ENCODE peak calls at places on chromosomes 12 and 14, in nine cellular contexts. One of them, this sample, is unnamed.

GRCh38 chr12:11209098-11209497 is 22.4 kb upstream of the TAS2R42 start:
- DNase-seq in stimulated activated CD8-positive, alpha-beta memory T cell treated with anti-CD3 and anti-CD28 coated beads, Interleukin-7, amount 100 ng/mL, for 48 hours: no peak
- DNase-seq in left cardiac atrium: no peak
- DNase-seq in choroid plexus epithelial cell: no peak
- DNase-seq in NT2/D1: peak
- DNase-seq in effector memory CD4-positive, alpha-beta T cell: no peak
- DNase-seq in right lobe of liver: no peak
- DNase-seq in SK-N-SH: no peak
- DNase-seq in right atrium auricular region: no peak
- DNase-seq in this sample: no peak

GRCh38 chr12:103495783-103496456 is at the start of gene C12orf42:
- DNase-seq in right lobe of liver: peak
- DNase-seq in stimulated activated CD8-positive, alpha-beta memory T cell treated with anti-CD3 and anti-CD28 coated beads, Interleukin-7, amount 100 ng/mL, for 48 hours: peak
- DNase-seq in left cardiac atrium: no peak
- DNase-seq in choroid plexus epithelial cell: peak
- DNase-seq in right atrium auricular region: no peak
- DNase-seq in effector memory CD4-positive, alpha-beta T cell: no peak
- DNase-seq in SK-N-SH: peak
- DNase-seq in NT2/D1: peak
- DNase-seq in this sample: peak

GRCh38 chr14:104937694-104938365 is 13.2 kb downstream of the PLD4 start:
- DNase-seq in NT2/D1: no peak
- DNase-seq in SK-N-SH: no peak
- DNase-seq in left cardiac atrium: no peak
- DNase-seq in right lobe of liver: no peak
- DNase-seq in choroid plexus epithelial cell: no peak
- DNase-seq in effector memory CD4-positive, alpha-beta T cell: no peak
- DNase-seq in stimulated activated CD8-positive, alpha-beta memory T cell treated with anti-CD3 and anti-CD28 coated beads, Interleukin-7, amount 100 ng/mL, for 48 hours: no peak
- DNase-seq in right atrium auricular region: no peak
- DNase-seq in this sample: no peak

GRCh38 chr14:77043177-77043983 is 14.9 kb upstream of the IRF2BPL start:
- DNase-seq in stimulated activated CD8-positive, alpha-beta memory T cell treated with anti-CD3 and anti-CD28 coated beads, Interleukin-7, amount 100 ng/mL, for 48 hours: peak
- DNase-seq in left cardiac atrium: peak
- DNase-seq in effector memory CD4-positive, alpha-beta T cell: no peak
- DNase-seq in SK-N-SH: no peak
- DNase-seq in choroid plexus epithelial cell: peak
- DNase-seq in NT2/D1: no peak
- DNase-seq in right lobe of liver: no peak
- DNase-seq in right atrium auricular region: no peak
- DNase-seq in this sample: no peak

GRCh38 chr14:78157855-78158436 is 12.2 kb upstream of the NRXN3 start:
- DNase-seq in effector memory CD4-positive, alpha-beta T cell: no peak
- DNase-seq in NT2/D1: no peak
- DNase-seq in right lobe of liver: no peak
- DNase-seq in choroid plexus epithelial cell: peak
- DNase-seq in left cardiac atrium: peak
- DNase-seq in right atrium auricular region: no peak
- DNase-seq in stimulated activated CD8-positive, alpha-beta memory T cell treated with anti-CD3 and anti-CD28 coated beads, Interleukin-7, amount 100 ng/mL, for 48 hours: no peak
- DNase-seq in SK-N-SH: no peak
- DNase-seq in this sample: no peak

GRCh38 chr14:56787530-56787929 is 22.7 kb downstream of the OTX2 start:
- DNase-seq in right atrium auricular region: no peak
- DNase-seq in stimulated activated CD8-positive, alpha-beta memory T cell treated with anti-CD3 and anti-CD28 coated beads, Interleukin-7, amount 100 ng/mL, for 48 hours: no peak
- DNase-seq in effector memory CD4-positive, alpha-beta T cell: no peak
- DNase-seq in left cardiac atrium: no peak
- DNase-seq in NT2/D1: no peak
- DNase-seq in choroid plexus epithelial cell: no peak
- DNase-seq in right lobe of liver: no peak
- DNase-seq in SK-N-SH: no peak
- DNase-seq in this sample: no peak

GRCh38 chr12:41966916-41967315 is 177.8 kb downstream of the GXYLT1 start:
- DNase-seq in choroid plexus epithelial cell: no peak
- DNase-seq in NT2/D1: no peak
- DNase-seq in left cardiac atrium: no peak
- DNase-seq in stimulated activated CD8-positive, alpha-beta memory T cell treated with anti-CD3 and anti-CD28 coated beads, Interleukin-7, amount 100 ng/mL, for 48 hours: no peak
- DNase-seq in right lobe of liver: no peak
- DNase-seq in SK-N-SH: no peak
- DNase-seq in effector memory CD4-positive, alpha-beta T cell: no peak
- DNase-seq in right atrium auricular region: no peak
- DNase-seq in this sample: no peak

GRCh38 chr12:93727195-93727811 is 50.1 kb downstream of the CRADD start:
- DNase-seq in right lobe of liver: no peak
- DNase-seq in stimulated activated CD8-positive, alpha-beta memory T cell treated with anti-CD3 and anti-CD28 coated beads, Interleukin-7, amount 100 ng/mL, for 48 hours: no peak
- DNase-seq in SK-N-SH: no peak
- DNase-seq in left cardiac atrium: no peak
- DNase-seq in choroid plexus epithelial cell: no peak
- DNase-seq in NT2/D1: no peak
- DNase-seq in effector memory CD4-positive, alpha-beta T cell: no peak
- DNase-seq in right atrium auricular region: no peak
- DNase-seq in this sample: no peak

GRCh38 chr12:49098035-49098451 is 3.4 kb upstream of the DHH start:
- DNase-seq in stimulated activated CD8-positive, alpha-beta memory T cell treated with anti-CD3 and anti-CD28 coated beads, Interleukin-7, amount 100 ng/mL, for 48 hours: no peak
- DNase-seq in right atrium auricular region: no peak
- DNase-seq in right lobe of liver: peak
- DNase-seq in NT2/D1: peak
- DNase-seq in effector memory CD4-positive, alpha-beta T cell: peak
- DNase-seq in SK-N-SH: peak
- DNase-seq in choroid plexus epithelial cell: peak
- DNase-seq in left cardiac atrium: no peak
- DNase-seq in this sample: peak

GRCh38 chr14:92253381-92253894 is 69.5 kb upstream of the SLC24A4 start:
- DNase-seq in choroid plexus epithelial cell: peak
- DNase-seq in right atrium auricular region: no peak
- DNase-seq in effector memory CD4-positive, alpha-beta T cell: no peak
- DNase-seq in left cardiac atrium: no peak
- DNase-seq in SK-N-SH: no peak
- DNase-seq in stimulated activated CD8-positive, alpha-beta memory T cell treated with anti-CD3 and anti-CD28 coated beads, Interleukin-7, amount 100 ng/mL, for 48 hours: no peak
- DNase-seq in NT2/D1: no peak
- DNase-seq in right lobe of liver: no peak
- DNase-seq in this sample: no peak

GRCh38 chr12:79624378-79624777 is 66.4 kb downstream of the PAWR start:
- DNase-seq in stimulated activated CD8-positive, alpha-beta memory T cell treated with anti-CD3 and anti-CD28 coated beads, Interleukin-7, amount 100 ng/mL, for 48 hours: no peak
- DNase-seq in SK-N-SH: no peak
- DNase-seq in effector memory CD4-positive, alpha-beta T cell: no peak
- DNase-seq in right lobe of liver: no peak
- DNase-seq in right atrium auricular region: no peak
- DNase-seq in NT2/D1: no peak
- DNase-seq in left cardiac atrium: no peak
- DNase-seq in choroid plexus epithelial cell: no peak
- DNase-seq in this sample: no peak

GRCh38 chr12:109182041-109182839 is 65.9 kb downstream of the ACACB start:
- DNase-seq in right lobe of liver: no peak
- DNase-seq in stimulated activated CD8-positive, alpha-beta memory T cell treated with anti-CD3 and anti-CD28 coated beads, Interleukin-7, amount 100 ng/mL, for 48 hours: no peak
- DNase-seq in right atrium auricular region: no peak
- DNase-seq in NT2/D1: no peak
- DNase-seq in choroid plexus epithelial cell: no peak
- DNase-seq in effector memory CD4-positive, alpha-beta T cell: no peak
- DNase-seq in left cardiac atrium: no peak
- DNase-seq in SK-N-SH: no peak
- DNase-seq in this sample: no peak

GRCh38 chr12:57240926-57241555 is 9.9 kb downstream of the STAC3 start:
- DNase-seq in right atrium auricular region: no peak
- DNase-seq in SK-N-SH: peak
- DNase-seq in left cardiac atrium: no peak
- DNase-seq in NT2/D1: no peak
- DNase-seq in right lobe of liver: no peak
- DNase-seq in choroid plexus epithelial cell: no peak
- DNase-seq in stimulated activated CD8-positive, alpha-beta memory T cell treated with anti-CD3 and anti-CD28 coated beads, Interleukin-7, amount 100 ng/mL, for 48 hours: no peak
- DNase-seq in effector memory CD4-positive, alpha-beta T cell: no peak
- DNase-seq in this sample: no peak

GRCh38 chr12:29783773-29784666 is at the start of gene TMTC1:
- DNase-seq in SK-N-SH: peak
- DNase-seq in effector memory CD4-positive, alpha-beta T cell: no peak
- DNase-seq in right atrium auricular region: peak
- DNase-seq in choroid plexus epithelial cell: peak
- DNase-seq in right lobe of liver: peak
- DNase-seq in left cardiac atrium: peak
- DNase-seq in stimulated activated CD8-positive, alpha-beta memory T cell treated with anti-CD3 and anti-CD28 coated beads, Interleukin-7, amount 100 ng/mL, for 48 hours: no peak
- DNase-seq in NT2/D1: peak
- DNase-seq in this sample: no peak

GRCh38 chr12:52740591-52740990 is 36.6 kb downstream of the KRT76 start:
- DNase-seq in SK-N-SH: peak
- DNase-seq in effector memory CD4-positive, alpha-beta T cell: no peak
- DNase-seq in NT2/D1: no peak
- DNase-seq in stimulated activated CD8-positive, alpha-beta memory T cell treated with anti-CD3 and anti-CD28 coated beads, Interleukin-7, amount 100 ng/mL, for 48 hours: no peak
- DNase-seq in right atrium auricular region: no peak
- DNase-seq in left cardiac atrium: no peak
- DNase-seq in right lobe of liver: no peak
- DNase-seq in choroid plexus epithelial cell: no peak
- DNase-seq in this sample: no peak

GRCh38 chr14:33679461-33680225 is 271.2 kb downstream of the EGLN3 start:
- DNase-seq in stimulated activated CD8-positive, alpha-beta memory T cell treated with anti-CD3 and anti-CD28 coated beads, Interleukin-7, amount 100 ng/mL, for 48 hours: no peak
- DNase-seq in left cardiac atrium: no peak
- DNase-seq in right lobe of liver: no peak
- DNase-seq in NT2/D1: no peak
- DNase-seq in choroid plexus epithelial cell: peak
- DNase-seq in right atrium auricular region: no peak
- DNase-seq in effector memory CD4-positive, alpha-beta T cell: no peak
- DNase-seq in SK-N-SH: no peak
- DNase-seq in this sample: no peak

GRCh38 chr12:104503191-104503590 is 46.4 kb downstream of the CHST11 start:
- DNase-seq in choroid plexus epithelial cell: no peak
- DNase-seq in stimulated activated CD8-positive, alpha-beta memory T cell treated with anti-CD3 and anti-CD28 coated beads, Interleukin-7, amount 100 ng/mL, for 48 hours: no peak
- DNase-seq in right lobe of liver: no peak
- DNase-seq in left cardiac atrium: no peak
- DNase-seq in effector memory CD4-positive, alpha-beta T cell: no peak
- DNase-seq in SK-N-SH: no peak
- DNase-seq in NT2/D1: no peak
- DNase-seq in right atrium auricular region: no peak
- DNase-seq in this sample: no peak

GRCh38 chr12:52370906-52371608 is 3.8 kb upstream of the KRT85 start:
- DNase-seq in stimulated activated CD8-positive, alpha-beta memory T cell treated with anti-CD3 and anti-CD28 coated beads, Interleukin-7, amount 100 ng/mL, for 48 hours: no peak
- DNase-seq in choroid plexus epithelial cell: peak
- DNase-seq in SK-N-SH: no peak
- DNase-seq in right lobe of liver: no peak
- DNase-seq in effector memory CD4-positive, alpha-beta T cell: no peak
- DNase-seq in left cardiac atrium: peak
- DNase-seq in right atrium auricular region: peak
- DNase-seq in NT2/D1: no peak
- DNase-seq in this sample: no peak

GRCh38 chr14:104268725-104269436 is 130.5 kb downstream of the KIF26A start:
- DNase-seq in effector memory CD4-positive, alpha-beta T cell: no peak
- DNase-seq in left cardiac atrium: no peak
- DNase-seq in SK-N-SH: no peak
- DNase-seq in right atrium auricular region: no peak
- DNase-seq in NT2/D1: no peak
- DNase-seq in stimulated activated CD8-positive, alpha-beta memory T cell treated with anti-CD3 and anti-CD28 coated beads, Interleukin-7, amount 100 ng/mL, for 48 hours: no peak
- DNase-seq in right lobe of liver: peak
- DNase-seq in choroid plexus epithelial cell: no peak
- DNase-seq in this sample: no peak

GRCh38 chr14:80930095-80930494 is 11.4 kb downstream of the CEP128 start:
- DNase-seq in stimulated activated CD8-positive, alpha-beta memory T cell treated with anti-CD3 and anti-CD28 coated beads, Interleukin-7, amount 100 ng/mL, for 48 hours: no peak
- DNase-seq in SK-N-SH: no peak
- DNase-seq in effector memory CD4-positive, alpha-beta T cell: no peak
- DNase-seq in NT2/D1: no peak
- DNase-seq in choroid plexus epithelial cell: no peak
- DNase-seq in left cardiac atrium: no peak
- DNase-seq in right lobe of liver: no peak
- DNase-seq in right atrium auricular region: no peak
- DNase-seq in this sample: no peak